ENCODE peak calls at places on chromosomes 6 and 20, in seven cellular contexts. W is cardiac muscle cell, I is posterior cingulate gyrus, L is body of pancreas, P is RCC 7860, T is head of caudate nucleus, M is lower lobe of right lung. N is an unnamed sample.

GRCh38 chr6:83042671-83043070 is 23.0 kb downstream of the UBE3D start:
- DNase-seq in I (no peak), M (no peak), T (no peak), W (no peak), L (no peak), P (no peak), N (no peak)

GRCh38 chr6:40997256-40997957 is 41.6 kb downstream of the UNC5CL start:
- DNase-seq in W (peak; percentile 71), L (peak; percentile 67), T (no peak), I (no peak), P (peak; percentile 94), M (no peak), N (peak; percentile 70)

GRCh38 chr6:82681119-82681714 is 317.6 kb downstream of the TPBG start:
- DNase-seq in W (no peak), L (no peak), M (no peak), P (no peak), T (no peak), I (no peak), N (no peak)

GRCh38 chr6:139173172-139173571 is 38.3 kb downstream of the HECA start:
- DNase-seq in M (no peak), L (no peak), T (no peak), I (no peak), W (no peak), P (no peak), N (no peak)

GRCh38 chr20:2125474-2126112 is 24.0 kb downstream of the STK35 start:
- DNase-seq in L (no peak), W (no peak), M (no peak), T (no peak), I (peak; percentile 33), P (no peak), N (no peak)

GRCh38 chr6:36187446-36187845 is 9.1 kb upstream of the BRPF3 start:
- DNase-seq in M (no peak), L (no peak), W (peak; percentile 44), P (no peak), I (no peak), T (no peak), N (no peak)

GRCh38 chr6:30960907-30961673 is 20.3 kb downstream of the MUCL3 start:
- DNase-seq in M (no peak), I (no peak), P (no peak), W (peak; percentile 39), T (no peak), L (no peak), N (no peak)

GRCh38 chr6:143107440-143107839 is 46.8 kb downstream of the AIG1 start:
- DNase-seq in T (no peak), M (no peak), W (no peak), L (no peak), P (no peak), I (no peak), N (no peak)

GRCh38 chr6:39923394-39923793 is 10.9 kb downstream of the MOCS1 start:
- DNase-seq in I (no peak), T (peak; percentile 27), M (peak; percentile 82), P (no peak), L (peak; percentile 94), W (no peak), N (no peak)

GRCh38 chr6:15761045-15761502 is 98.2 kb upstream of the DTNBP1 start:
- DNase-seq in W (no peak), M (no peak), L (no peak), T (no peak), P (no peak), I (no peak), N (no peak)

GRCh38 chr6:157280153-157280552 is 43.2 kb downstream of the TMEM242 start:
- DNase-seq in L (no peak), W (no peak), M (no peak), T (no peak), P (no peak), I (no peak), N (no peak)

GRCh38 chr6:24252215-24252614 is 105.6 kb downstream of the DCDC2 start:
- DNase-seq in M (no peak), L (no peak), I (no peak), W (no peak), P (no peak), T (no peak), N (no peak)

GRCh38 chr6:137879301-137879700 is 12.2 kb downstream of the TNFAIP3 start:
- DNase-seq in I (no peak), M (no peak), P (no peak), L (no peak), W (no peak), T (no peak), N (no peak)

GRCh38 chr6:9851541-9852380 is 563.1 kb downstream of the TFAP2A start:
- DNase-seq in P (peak; percentile 80), L (no peak), I (no peak), W (peak; percentile 15), T (no peak), M (no peak), N (peak; percentile 41)

GRCh38 chr20:11582073-11582472 is 335.6 kb upstream of the BTBD3 start:
- DNase-seq in I (no peak), W (peak; percentile 70), P (no peak), T (no peak), L (no peak), M (no peak), N (no peak)

GRCh38 chr6:142682985-142683384 is 262.0 kb downstream of the HIVEP2 start:
- DNase-seq in M (no peak), P (no peak), L (no peak), T (no peak), W (no peak), I (no peak), N (no peak)

GRCh38 chr20:38764563-38765355 is 16.5 kb downstream of the ACTR5 start:
- DNase-seq in I (peak; percentile 61), P (peak; percentile 95), M (no peak), W (peak; percentile 82), T (peak; percentile 79), L (peak; percentile 82), N (peak; percentile 94)

GRCh38 chr6:42249279-42249678 is 31.6 kb upstream of the MRPS10 start:
- DNase-seq in T (no peak), L (no peak), P (no peak), M (no peak), W (peak; percentile 39), I (no peak), N (no peak)

GRCh38 chr6:56866917-56867522 is 87.9 kb upstream of the BEND6 start:
- DNase-seq in W (peak; percentile 31), T (no peak), P (peak; percentile 48), I (no peak), L (no peak), M (no peak), N (peak; percentile 43)

GRCh38 chr6:161870236-161870901 is 596.5 kb upstream of the AGPAT4 start:
- DNase-seq in T (no peak), M (no peak), I (no peak), W (no peak), P (no peak), L (peak; percentile 16), N (no peak)

GRCh38 chr6:351867-352289 is 39.7 kb upstream of the IRF4 start:
- DNase-seq in W (no peak), I (no peak), T (no peak), P (no peak), M (peak; percentile 44), L (no peak), N (no peak)

GRCh38 chr6:79145301-79145700 is 67.2 kb upstream of the PHIP start:
- DNase-seq in W (no peak), P (no peak), M (no peak), I (no peak), L (no peak), T (no peak), N (no peak)

GRCh38 chr6:167778497-167779122 is 48.1 kb upstream of the AFDN start:
- DNase-seq in P (no peak), M (peak; percentile 80), T (no peak), W (no peak), L (peak; percentile 65), I (no peak), N (no peak)

GRCh38 chr20:60304026-60304590 is 345.9 kb downstream of the CDH26 start:
- DNase-seq in M (no peak), I (no peak), W (no peak), P (no peak), T (no peak), L (no peak), N (no peak)

GRCh38 chr6:35385457-35386202 is 43.3 kb downstream of the PPARD start:
- DNase-seq in T (no peak), M (no peak), L (no peak), W (peak; percentile 60), I (no peak), P (no peak), N (no peak)

GRCh38 chr6:21764989-21765388 is 171.4 kb downstream of the SOX4 start:
- DNase-seq in T (no peak), W (no peak), L (no peak), P (no peak), M (no peak), I (no peak), N (no peak)

GRCh38 chr20:20367681-20368413 is at the start of gene INSM1:
- DNase-seq in M (no peak), I (peak; percentile 64), P (no peak), W (no peak), L (no peak), T (peak; percentile 73), N (no peak)

GRCh38 chr6:42448906-42449659 is 2.6 kb downstream of the TRERF1 start:
- DNase-seq in M (no peak), L (no peak), I (no peak), P (no peak), W (no peak), T (no peak), N (no peak)

GRCh38 chr6:155813548-155813947 is 357.9 kb upstream of the NOX3 start:
- DNase-seq in W (no peak), M (no peak), L (no peak), I (no peak), P (no peak), T (no peak), N (no peak)

GRCh38 chr6:158536891-158537798 is 22.7 kb upstream of the TMEM181 start:
- DNase-seq in T (peak; percentile 64), M (no peak), P (no peak), I (peak; percentile 59), W (peak; percentile 39), L (peak; percentile 41), N (peak; percentile 65)

GRCh38 chr6:20564269-20564668 is 30.0 kb downstream of the CDKAL1 start:
- DNase-seq in T (no peak), M (no peak), I (no peak), P (peak; percentile 17), W (peak; percentile 52), L (no peak), N (peak; percentile 29)

GRCh38 chr6:106446287-106446885 is 85.9 kb downstream of the CRYBG1 start:
- DNase-seq in M (no peak), W (peak; percentile 27), I (no peak), P (peak; percentile 14), T (no peak), L (no peak), N (peak; percentile 28)

GRCh38 chr20:33059741-33060390 is 6.2 kb downstream of the BPIFB3 start:
- DNase-seq in I (no peak), M (no peak), P (no peak), W (no peak), T (no peak), L (no peak), N (no peak)

GRCh38 chr20:6954219-6954618 is 186.7 kb downstream of the BMP2 start:
- DNase-seq in M (no peak), W (no peak), L (no peak), P (no peak), T (no peak), I (no peak), N (no peak)

GRCh38 chr6:4780360-4780812 is 4.2 kb downstream of the CDYL start:
- DNase-seq in M (no peak), P (no peak), I (no peak), L (no peak), W (peak; percentile 54), T (no peak), N (peak; percentile 15)

GRCh38 chr20:33896509-33896908 is 85.4 kb downstream of the CHMP4B start:
- DNase-seq in P (no peak), L (peak; percentile 45), M (no peak), I (no peak), W (peak; percentile 76), T (no peak), N (no peak)

GRCh38 chr20:13105864-13106457 is 97.2 kb downstream of the SPTLC3 start:
- DNase-seq in I (no peak), M (no peak), T (no peak), L (no peak), P (peak; percentile 20), W (peak; percentile 59), N (peak; percentile 42)

GRCh38 chr6:35218021-35218420 is 4.3 kb downstream of the SCUBE3 start:
- DNase-seq in I (no peak), M (no peak), L (no peak), P (no peak), W (peak; percentile 47), T (no peak), N (no peak)

N was measured in ACHN.